ENCODE peak calls at places on chromosomes 3 and 15, in four cellular contexts. Q is WERI-Rb-1, D is EH, T is activated T-cell treated with anti-CD3 and anti-CD28 coated beads for 1 hour. Z is an unnamed sample.

GRCh38 chr15:70902105-70902504 is 9.5 kb downstream of the LRRC49 start:
- DNase-seq in Q (no peak), D (peak), T (no peak), Z (no peak)

GRCh38 chr3:44467241-44467640 is 10.2 kb downstream of the ZNF445 start:
- DNase-seq in Q (no peak), T (no peak), D (no peak), Z (no peak)

GRCh38 chr3:123764642-123765041 is 119.5 kb downstream of the MYLK start:
- DNase-seq in Q (no peak), T (no peak), D (no peak), Z (no peak)

GRCh38 chr3:123559040-123559861 is 25.6 kb downstream of the HACD2 start:
- DNase-seq in Q (peak), T (no peak), D (peak), Z (no peak)

GRCh38 chr3:194587438-194587931 is 45.7 kb downstream of the TMEM44 start:
- DNase-seq in D (no peak), Q (no peak), T (no peak), Z (no peak)

GRCh38 chr15:90212221-90213079 is 11.3 kb downstream of the SEMA4B start:
- DNase-seq in Q (no peak), T (no peak), D (no peak), Z (no peak)

GRCh38 chr3:193509103-193509965 is 45.4 kb downstream of the ATP13A4 start:
- DNase-seq in D (no peak), Q (no peak), T (no peak), Z (no peak)

GRCh38 chr3:88148651-88149050 is 1.1 kb upstream of the C3orf38 start:
- DNase-seq in D (no peak), Q (no peak), T (no peak), Z (no peak)

GRCh38 chr3:71031914-71032521 is 551.5 kb downstream of the FOXP1 start:
- DNase-seq in D (peak), Q (no peak), T (no peak), Z (peak)

GRCh38 chr3:32082727-32083126 is 23.7 kb upstream of the GPD1L start:
- DNase-seq in D (peak), T (no peak), Q (no peak), Z (no peak)

GRCh38 chr3:13837751-13838150 is 42.1 kb downstream of the WNT7A start:
- DNase-seq in Q (no peak), T (no peak), D (no peak), Z (no peak)

GRCh38 chr3:40873456-40873855 is 325.8 kb upstream of the CTNNB1 start:
- DNase-seq in Q (peak), T (no peak), D (no peak), Z (no peak)

GRCh38 chr3:49412632-49413337 is 562 bp downstream of the TCTA start:
- DNase-seq in T (no peak), Q (no peak), D (peak), Z (no peak)

Z was measured in glutamatergic neuron.